ENCODE peak calls at places on chromosome 22, in ten cellular contexts. E is stomach, M is K562, W is A549, C is ovary, B is upper lobe of left lung, Q is tibial nerve, Z is suprapubic skin, I is sigmoid colon, G is esophagus muscularis mucosa. V is an unnamed sample. For H3K9me3, the result is how much of the 10 kb centered on the place peaks cover.

GRCh38 chr22:23509571-23510302 is 70.4 kb downstream of the IGLL1 start:
- DNase-seq in E (no peak), M (no peak), W (no peak), C (no peak), B (no peak), Q (no peak), Z (no peak), I (no peak), G (no peak), V (no peak)

GRCh38 chr22:23179381-23180294 is 671 bp upstream of the BCR start:
- DNase-seq in E (peak), M (no peak), W (no peak), C (peak), B (peak), Q (peak), Z (peak), I (peak), G (no peak), V (peak)

GRCh38 chr22:45201678-45202332 is 38.1 kb downstream of the NUP50 start:
- DNase-seq in E (no peak), M (no peak), W (no peak), C (no peak), B (no peak), Q (no peak), Z (no peak), I (peak), G (no peak), V (no peak)

GRCh38 chr22:35777335-35777975 is 59.8 kb downstream of the APOL5 start:
- DNase-seq in E (no peak), M (no peak), W (no peak), C (no peak), B (no peak), Q (no peak), Z (no peak), I (no peak), G (no peak), V (no peak)

GRCh38 chr22:37556750-37557149 is 3.5 kb upstream of the CDC42EP1 start:
- DNase-seq in E (no peak), M (no peak), W (no peak), C (no peak), B (no peak), Q (no peak), Z (no peak), I (no peak), G (no peak), V (no peak)

GRCh38 chr22:33723915-33724314 is 196.4 kb downstream of the LARGE1 start:
- DNase-seq in E (no peak), M (no peak), W (no peak), C (no peak), B (no peak), Q (peak), Z (no peak), I (no peak), G (no peak), V (no peak)

GRCh38 chr22:44261861-44262595 is 50.7 kb downstream of the SHISAL1 start:
- DNase-seq in E (no peak), M (no peak), W (no peak), C (peak), B (no peak), Q (no peak), Z (peak), I (peak), G (no peak), V (no peak)

GRCh38 chr22:42962295-42963230 is 52.4 kb downstream of the PACSIN2 start:
- DNase-seq in E (peak), M (no peak), W (no peak), C (no peak), B (peak), Q (no peak), Z (peak), I (no peak), G (no peak), V (peak)

GRCh38 chr22:38618682-38619081 is 37.5 kb downstream of the FAM227A start:
- DNase-seq in E (no peak), M (no peak), W (no peak), C (no peak), B (no peak), Q (no peak), Z (no peak), I (no peak), G (no peak), V (no peak)

GRCh38 chr22:40415531-40416266 is 45.3 kb downstream of the SGSM3 start:
- DNase-seq in E (no peak), M (no peak), W (no peak), C (no peak), B (peak), Q (no peak), Z (no peak), I (no peak), G (no peak), V (peak)

GRCh38 chr22:26565181-26565580 is 24.8 kb downstream of the TPST2 start:
- DNase-seq in E (no peak), M (no peak), W (no peak), C (no peak), B (no peak), Q (no peak), Z (no peak), I (no peak), G (no peak), V (no peak)

GRCh38 chr22:35894937-35895708 is 133.5 kb downstream of the RBFOX2 start:
- DNase-seq in E (no peak), M (no peak), W (no peak), C (no peak), B (no peak), Q (peak), Z (no peak), I (peak), G (no peak), V (peak)

GRCh38 chr22:27075028-27075678 is 417.8 kb downstream of the MIAT start:
- DNase-seq in E (no peak), M (no peak), W (no peak), C (no peak), B (no peak), Q (no peak), Z (no peak), I (no peak), G (no peak), V (no peak)

GRCh38 chr22:28052818-28053217 is 133.8 kb upstream of the PITPNB start:
- DNase-seq in E (no peak), M (no peak), W (no peak), C (no peak), B (no peak), Q (no peak), Z (no peak), I (no peak), G (no peak), V (no peak)

GRCh38 chr22:26172389-26172990 is 3.2 kb downstream of the SEZ6L start:
- DNase-seq in E (no peak), M (peak), W (peak), C (no peak), B (no peak), Q (no peak), Z (no peak), I (no peak), G (no peak), V (peak)

GRCh38 chr22:47166446-47167016 is 404.1 kb downstream of the TBC1D22A start:
- DNase-seq in E (no peak), M (no peak), W (no peak), C (peak), B (peak), Q (no peak), Z (peak), I (peak), G (no peak), V (no peak)

GRCh38 chr22:20509344-20510047 is 2.1 kb downstream of the MED15 start:
- DNase-seq in E (peak), M (peak), W (peak), C (peak), B (peak), Q (peak), Z (peak), I (peak), G (peak), V (peak)

GRCh38 chr22:24542641-24543040 is 12.3 kb downstream of the GUCD1 start:
- DNase-seq in E (peak), M (no peak), W (no peak), C (no peak), B (peak), Q (no peak), Z (no peak), I (no peak), G (no peak), V (no peak)

GRCh38 chr22:37316405-37316804 is 34.1 kb downstream of the CYTH4 start:
- DNase-seq in E (no peak), M (no peak), W (no peak), C (no peak), B (no peak), Q (no peak), Z (no peak), I (no peak), G (no peak), V (no peak)

GRCh38 chr22:37676691-37677627 is 1.5 kb downstream of the LGALS1 start:
- DNase-seq in E (peak), M (peak), W (no peak), C (peak), B (peak), Q (peak), Z (peak), I (peak), G (peak), V (peak)

GRCh38 chr22:40473703-40474102 is 103.3 kb downstream of the SGSM3 start:
- DNase-seq in E (no peak), M (no peak), W (no peak), C (no peak), B (no peak), Q (no peak), Z (no peak), I (no peak), G (no peak), V (no peak)

GRCh38 chr22:19761500-19762314 is 1.1 kb downstream of the TBX1 start:
- DNase-seq in E (no peak), M (peak), W (no peak), C (no peak), B (no peak), Q (no peak), Z (no peak), I (no peak), G (no peak), V (no peak)

GRCh38 chr22:35930933-35931332 is 97.7 kb downstream of the RBFOX2 start:
- DNase-seq in E (no peak), M (peak), W (peak), C (no peak), B (no peak), Q (peak), Z (no peak), I (no peak), G (no peak), V (no peak)

GRCh38 chr22:38497869-38498268 is 8.2 kb downstream of the DDX17 start:
- DNase-seq in E (no peak), M (no peak), W (no peak), C (no peak), B (no peak), Q (no peak), Z (no peak), I (no peak), G (no peak), V (no peak)

GRCh38 chr22:40463017-40463631 is 92.7 kb downstream of the SGSM3 start:
- DNase-seq in E (no peak), M (no peak), W (no peak), C (no peak), B (peak), Q (no peak), Z (no peak), I (no peak), G (no peak), V (peak)

GRCh38 chr22:44881624-44882023 is 128.2 kb downstream of the PHF21B start:
- DNase-seq in E (no peak), M (no peak), W (no peak), C (no peak), B (no peak), Q (no peak), Z (peak), I (peak), G (no peak), V (no peak)

GRCh38 chr22:49659281-49659923 is 168.3 kb downstream of the BRD1 start:
- DNase-seq in E (no peak), M (no peak), W (no peak), C (no peak), B (peak), Q (no peak), Z (peak), I (peak), G (no peak), V (peak)

GRCh38 chr22:49658902-49659280 is 168.8 kb downstream of the BRD1 start:
- DNase-seq in E (no peak), M (no peak), W (no peak), C (peak), B (no peak), Q (no peak), Z (no peak), I (no peak), G (no peak), V (no peak)

GRCh38 chr22:49657275-49657973 is 170.2 kb downstream of the BRD1 start:
- DNase-seq in E (peak), M (peak), W (no peak), C (no peak), B (peak), Q (peak), Z (peak), I (peak), G (no peak), V (peak)

GRCh38 chr22:49656291-49656851 is 171.3 kb downstream of the BRD1 start:
- DNase-seq in E (no peak), M (no peak), W (no peak), C (no peak), B (no peak), Q (no peak), Z (no peak), I (no peak), G (no peak), V (no peak)

GRCh38 chr22:49657974-49658550 is 169.6 kb downstream of the BRD1 start:
- DNase-seq in E (no peak), M (no peak), W (no peak), C (no peak), B (no peak), Q (no peak), Z (peak), I (peak), G (no peak), V (no peak)
- H3K9me3 ChIP-seq in E (under half), M (under half), W (under half), C (under half), B (under half), Q (under half), Z (under half), I (under half), G (under half), V (under half)

DNA sequence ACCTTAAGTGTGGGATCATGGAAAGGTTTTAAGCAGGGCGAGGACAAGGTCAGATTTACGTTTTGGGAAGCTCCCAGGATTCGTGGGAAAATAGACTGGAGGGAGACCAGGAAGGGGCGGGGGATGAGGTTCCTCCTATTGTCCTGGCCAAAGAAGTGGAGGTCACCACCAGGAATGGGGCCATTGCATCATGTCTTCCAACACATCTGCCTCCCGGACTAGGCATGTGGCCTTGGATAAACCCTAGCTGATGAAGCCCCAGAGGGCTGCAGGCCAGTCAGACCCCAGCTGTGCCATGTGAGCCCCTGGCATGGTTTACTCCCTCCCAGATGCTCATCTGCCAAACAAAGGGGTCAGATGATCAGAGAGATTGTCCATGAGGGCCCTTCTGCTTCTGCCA is 11.5 kb upstream of the YWHAH start:
- DNase-seq in E (no peak), M (no peak), W (no peak), C (no peak), B (no peak), Q (no peak), Z (no peak), I (no peak), G (no peak), V (no peak)
- TF ChIP-seq EP300 in E (no peak), M (no peak), W (no peak), C (no peak), B (no peak), Q (no peak), Z (no peak), I (no peak), G (no peak), V (no peak)

DNA sequence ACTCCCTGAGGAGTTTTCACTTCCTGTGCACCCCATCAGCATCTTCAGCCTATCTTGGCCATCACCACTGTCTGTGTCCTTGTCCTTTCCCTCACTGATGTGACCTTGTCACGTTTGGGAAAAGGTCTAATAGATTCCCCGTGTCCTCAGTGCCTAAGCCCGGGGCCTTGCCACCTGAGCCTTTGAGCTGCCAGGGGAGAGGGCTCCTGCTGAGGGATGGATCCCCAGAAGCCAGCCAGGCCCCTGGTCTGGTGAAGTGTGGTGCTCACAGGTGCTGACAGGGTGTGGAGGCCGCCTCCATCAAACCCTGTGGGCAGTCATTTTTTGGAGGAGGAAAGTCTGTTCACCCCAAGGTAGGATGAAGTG is 47.2 kb downstream of the GAB4 start:
- DNase-seq in E (no peak), M (peak), W (no peak), C (no peak), B (no peak), Q (no peak), Z (no peak), I (no peak), G (peak), V (no peak)
- H3K9me3 ChIP-seq in E (under half), M (under half), W (under half), C (under half), B (under half), Q (under half), Z (under half), I (under half), G (under half), V (under half)

GRCh38 chr22:29284196-29284595 is 16.1 kb downstream of the EWSR1 start:
- DNase-seq in E (no peak), M (no peak), W (no peak), C (no peak), B (no peak), Q (no peak), Z (no peak), I (no peak), G (no peak), V (no peak)
- TF ChIP-seq EP300 in E (no peak), M (no peak), W (no peak), C (no peak), B (no peak), Q (no peak), Z (no peak), I (no peak), G (no peak), V (no peak)

V was measured in transverse colon.